ENCODE peak calls at places on chromosomes 4 and X, in six cellular contexts. One of them, this sample, is unnamed.

GRCh38 chr4:128302775-128303174 is 15.2 kb upstream of the PGRMC2 start:
- DNase-seq in activated CD4-positive, alpha-beta memory T cell treated with anti-CD3 and anti-CD28 coated beads for 36 hours: no peak
- DNase-seq in naive thymus-derived CD8-positive, alpha-beta T cell: no peak
- DNase-seq in neural crest cell: no peak
- DNase-seq in Peyer's patch: no peak
- DNase-seq in colonic mucosa: no peak
- DNase-seq in this sample: no peak

GRCh38 chr4:38728651-38729141 is 54.1 kb downstream of the TLR10 start:
- DNase-seq in activated CD4-positive, alpha-beta memory T cell treated with anti-CD3 and anti-CD28 coated beads for 36 hours: no peak
- DNase-seq in naive thymus-derived CD8-positive, alpha-beta T cell: no peak
- DNase-seq in neural crest cell: no peak
- DNase-seq in Peyer's patch: no peak
- DNase-seq in colonic mucosa: peak
- DNase-seq in this sample: no peak

GRCh38 chr4:67020079-67020807 is 525.1 kb downstream of the CENPC start:
- DNase-seq in activated CD4-positive, alpha-beta memory T cell treated with anti-CD3 and anti-CD28 coated beads for 36 hours: no peak
- DNase-seq in naive thymus-derived CD8-positive, alpha-beta T cell: no peak
- DNase-seq in neural crest cell: no peak
- DNase-seq in Peyer's patch: no peak
- DNase-seq in colonic mucosa: no peak
- DNase-seq in this sample: peak

GRCh38 chr4:185559913-185560281 is 24.6 kb upstream of the PDLIM3 start:
- DNase-seq in activated CD4-positive, alpha-beta memory T cell treated with anti-CD3 and anti-CD28 coated beads for 36 hours: no peak
- DNase-seq in naive thymus-derived CD8-positive, alpha-beta T cell: no peak
- DNase-seq in neural crest cell: no peak
- DNase-seq in Peyer's patch: no peak
- DNase-seq in colonic mucosa: peak
- DNase-seq in this sample: no peak

GRCh38 chrX:142233400-142233799 is 28.3 kb upstream of the MAGEC2 start:
- DNase-seq in activated CD4-positive, alpha-beta memory T cell treated with anti-CD3 and anti-CD28 coated beads for 36 hours: no peak
- DNase-seq in naive thymus-derived CD8-positive, alpha-beta T cell: no peak
- DNase-seq in neural crest cell: no peak
- DNase-seq in Peyer's patch: no peak
- DNase-seq in colonic mucosa: no peak
- DNase-seq in this sample: no peak

GRCh38 chrX:68183612-68184214 is 249.6 kb downstream of the OPHN1 start:
- DNase-seq in activated CD4-positive, alpha-beta memory T cell treated with anti-CD3 and anti-CD28 coated beads for 36 hours: no peak
- DNase-seq in naive thymus-derived CD8-positive, alpha-beta T cell: no peak
- DNase-seq in neural crest cell: peak
- DNase-seq in Peyer's patch: no peak
- DNase-seq in colonic mucosa: no peak
- DNase-seq in this sample: no peak

GRCh38 chr4:2537011-2537830 is 774 bp downstream of the FAM193A start:
- DNase-seq in activated CD4-positive, alpha-beta memory T cell treated with anti-CD3 and anti-CD28 coated beads for 36 hours: peak
- DNase-seq in naive thymus-derived CD8-positive, alpha-beta T cell: peak
- DNase-seq in neural crest cell: peak
- DNase-seq in Peyer's patch: peak
- DNase-seq in colonic mucosa: peak
- DNase-seq in this sample: no peak

GRCh38 chr4:153204247-153205027 is at the start of gene TRIM2:
- DNase-seq in activated CD4-positive, alpha-beta memory T cell treated with anti-CD3 and anti-CD28 coated beads for 36 hours: no peak
- DNase-seq in naive thymus-derived CD8-positive, alpha-beta T cell: no peak
- DNase-seq in neural crest cell: peak
- DNase-seq in Peyer's patch: peak
- DNase-seq in colonic mucosa: peak
- DNase-seq in this sample: no peak

GRCh38 chrX:137034508-137034872 is 695 bp upstream of the GPR101 start:
- DNase-seq in activated CD4-positive, alpha-beta memory T cell treated with anti-CD3 and anti-CD28 coated beads for 36 hours: no peak
- DNase-seq in naive thymus-derived CD8-positive, alpha-beta T cell: no peak
- DNase-seq in neural crest cell: no peak
- DNase-seq in Peyer's patch: no peak
- DNase-seq in colonic mucosa: no peak
- DNase-seq in this sample: no peak

GRCh38 chr4:141891260-141892120 is 255.1 kb downstream of the IL15 start:
- DNase-seq in activated CD4-positive, alpha-beta memory T cell treated with anti-CD3 and anti-CD28 coated beads for 36 hours: no peak
- DNase-seq in naive thymus-derived CD8-positive, alpha-beta T cell: no peak
- DNase-seq in neural crest cell: no peak
- DNase-seq in Peyer's patch: no peak
- DNase-seq in colonic mucosa: no peak
- DNase-seq in this sample: no peak

GRCh38 chrX:123943074-123943473 is 18.4 kb upstream of the STAG2 start:
- DNase-seq in activated CD4-positive, alpha-beta memory T cell treated with anti-CD3 and anti-CD28 coated beads for 36 hours: no peak
- DNase-seq in naive thymus-derived CD8-positive, alpha-beta T cell: no peak
- DNase-seq in neural crest cell: no peak
- DNase-seq in Peyer's patch: no peak
- DNase-seq in colonic mucosa: no peak
- DNase-seq in this sample: no peak

GRCh38 chrX:74800062-74800461 is 125.2 kb downstream of the NEXMIF start:
- DNase-seq in activated CD4-positive, alpha-beta memory T cell treated with anti-CD3 and anti-CD28 coated beads for 36 hours: no peak
- DNase-seq in naive thymus-derived CD8-positive, alpha-beta T cell: no peak
- DNase-seq in neural crest cell: no peak
- DNase-seq in Peyer's patch: no peak
- DNase-seq in colonic mucosa: no peak
- DNase-seq in this sample: no peak

GRCh38 chrX:107154787-107155620 is 36.4 kb upstream of the RBM41 start:
- DNase-seq in activated CD4-positive, alpha-beta memory T cell treated with anti-CD3 and anti-CD28 coated beads for 36 hours: peak
- DNase-seq in naive thymus-derived CD8-positive, alpha-beta T cell: no peak
- DNase-seq in neural crest cell: no peak
- DNase-seq in Peyer's patch: no peak
- DNase-seq in colonic mucosa: no peak
- DNase-seq in this sample: no peak

GRCh38 chrX:105837227-105837626 is 14.9 kb downstream of the NRK start:
- DNase-seq in activated CD4-positive, alpha-beta memory T cell treated with anti-CD3 and anti-CD28 coated beads for 36 hours: no peak
- DNase-seq in naive thymus-derived CD8-positive, alpha-beta T cell: no peak
- DNase-seq in neural crest cell: no peak
- DNase-seq in Peyer's patch: no peak
- DNase-seq in colonic mucosa: no peak
- DNase-seq in this sample: peak

GRCh38 chrX:124594017-124594651 is 247.8 kb downstream of the SH2D1A start:
- DNase-seq in activated CD4-positive, alpha-beta memory T cell treated with anti-CD3 and anti-CD28 coated beads for 36 hours: no peak
- DNase-seq in naive thymus-derived CD8-positive, alpha-beta T cell: no peak
- DNase-seq in neural crest cell: no peak
- DNase-seq in Peyer's patch: no peak
- DNase-seq in colonic mucosa: no peak
- DNase-seq in this sample: no peak

GRCh38 chr4:2320152-2320551 is 58.2 kb upstream of the MXD4 start:
- DNase-seq in activated CD4-positive, alpha-beta memory T cell treated with anti-CD3 and anti-CD28 coated beads for 36 hours: no peak
- DNase-seq in naive thymus-derived CD8-positive, alpha-beta T cell: no peak
- DNase-seq in neural crest cell: no peak
- DNase-seq in Peyer's patch: peak
- DNase-seq in colonic mucosa: peak
- DNase-seq in this sample: no peak